ENCODE peak calls at places on chromosomes 12 and 14, in six cellular contexts. N is dorsolateral prefrontal cortex, Q is H4, G is endothelial cell, W is GM03348, P is NCI-H2227 treated with DMSO at 0.1 percent for 48 hours. Z is an unnamed sample.
A peak's percentile ranks its signal among the peaks of the same experiment; 100 is the strongest.

GRCh38 chr12:82593901-82594396 is 92.8 kb upstream of the TMTC2 start:
- DNase-seq in W (no peak), N (no peak), P (no peak), Q (no peak), G (no peak), Z (peak; percentile 37)

GRCh38 chr12:66648336-66648735 is 30.5 kb downstream of the GRIP1 start:
- DNase-seq in W (no peak), Q (no peak), G (no peak), P (no peak), N (no peak), Z (no peak)

GRCh38 chr14:103534576-103535061 is 5.6 kb downstream of the TRMT61A start:
- DNase-seq in P (no peak), N (peak; percentile 63), G (no peak), W (no peak), Q (no peak), Z (no peak)

GRCh38 chr14:50321009-50321660 is 9.0 kb downstream of the DMAC2L start:
- DNase-seq in P (peak; percentile 93), W (peak; percentile 79), N (peak; percentile 69), Q (peak; percentile 91), G (peak; percentile 54), Z (peak; percentile 96)

GRCh38 chr14:104436741-104437701 is 142.5 kb upstream of the C14orf180 start:
- DNase-seq in P (peak; percentile 19), N (no peak), W (peak; percentile 10), Q (no peak), G (no peak), Z (no peak)

GRCh38 chr12:58920102-58920955 is at the start of gene LRIG3:
- DNase-seq in W (peak; percentile 96), P (no peak), Q (peak; percentile 82), G (peak; percentile 89), N (peak; percentile 31), Z (peak; percentile 81)

GRCh38 chr12:663293-663871 is at the start of gene NINJ2:
- DNase-seq in W (peak; percentile 57), N (no peak), G (no peak), Q (no peak), P (no peak), Z (no peak)

GRCh38 chr14:50985124-50985815 is 41.0 kb upstream of the PYGL start:
- DNase-seq in Q (no peak), P (no peak), G (no peak), N (no peak), W (no peak), Z (peak; percentile 38)

GRCh38 chr12:124152733-124153132 is 142.2 kb upstream of the RFLNA start:
- DNase-seq in G (no peak), N (no peak), W (peak; percentile 33), P (no peak), Q (no peak), Z (no peak)

GRCh38 chr12:110248096-110248447 is 33.0 kb upstream of the ATP2A2 start:
- DNase-seq in G (no peak), W (no peak), Q (no peak), P (no peak), N (no peak), Z (no peak)

GRCh38 chr12:65720136-65720535 is 104.1 kb upstream of the HMGA2 start:
- DNase-seq in W (no peak), P (no peak), N (no peak), G (no peak), Q (peak; percentile 58), Z (no peak)

GRCh38 chr12:119803391-119803791 is 73.7 kb downstream of the CIT start:
- DNase-seq in W (peak; percentile 80), G (peak; percentile 36), P (peak; percentile 34), N (peak; percentile 71), Q (no peak), Z (peak; percentile 53)

GRCh38 chr14:24890716-24891115 is 159.2 kb downstream of the STXBP6 start:
- DNase-seq in Q (no peak), W (no peak), N (no peak), G (no peak), P (no peak), Z (no peak)

GRCh38 chr14:50937325-50937724 is 7.0 kb downstream of the PYGL start:
- DNase-seq in P (no peak), G (no peak), W (peak; percentile 59), Q (no peak), N (no peak), Z (no peak)

GRCh38 chr12:31832740-31833540 is 104.1 kb upstream of the AMN1 start:
- DNase-seq in W (no peak), N (no peak), Q (no peak), G (no peak), P (no peak), Z (no peak)

GRCh38 chr12:93390565-93391297 is 13.0 kb downstream of the NUDT4 start:
- DNase-seq in G (no peak), Q (no peak), N (no peak), W (no peak), P (no peak), Z (no peak)

GRCh38 chr12:30985814-30986452 is 59.4 kb downstream of the TSPAN11 start:
- DNase-seq in P (no peak), Q (peak; percentile 32), N (peak; percentile 76), G (peak; percentile 79), W (peak; percentile 91), Z (peak; percentile 52)

GRCh38 chr14:20855652-20856291 is 35.4 kb upstream of the RNASE3 start:
- DNase-seq in G (peak; percentile 65), P (peak; percentile 10), Q (peak; percentile 71), W (peak; percentile 73), N (peak; percentile 17), Z (peak; percentile 67)

GRCh38 chr14:76175942-76176341 is 24.2 kb downstream of the GPATCH2L start:
- DNase-seq in Q (no peak), W (no peak), P (no peak), N (no peak), G (no peak), Z (no peak)

GRCh38 chr14:49598479-49599301 is at the start of gene LRR1:
- DNase-seq in P (peak; percentile 89), W (peak; percentile 87), Q (peak; percentile 71), G (peak; percentile 89), N (peak; percentile 84), Z (peak; percentile 78)

GRCh38 chr14:54338696-54339317 is 58.0 kb upstream of the CDKN3 start:
- DNase-seq in W (peak; percentile 38), G (peak; percentile 37), Q (peak; percentile 70), N (no peak), P (peak; percentile 31), Z (no peak)

GRCh38 chr12:62781136-62781880 is 153.6 kb downstream of the PPM1H start:
- DNase-seq in N (no peak), Q (no peak), G (no peak), W (no peak), P (no peak), Z (no peak)

GRCh38 chr12:18239561-18239960 is 21.8 kb upstream of the PIK3C2G start:
- DNase-seq in W (no peak), N (no peak), Q (no peak), G (no peak), P (no peak), Z (no peak)

GRCh38 chr12:77007476-77007875 is 57.9 kb downstream of the E2F7 start:
- DNase-seq in G (no peak), P (no peak), N (no peak), W (peak; percentile 45), Q (no peak), Z (no peak)

GRCh38 chr14:102574840-102575478 is 17.5 kb upstream of the RCOR1 start:
- DNase-seq in P (no peak), W (no peak), G (no peak), N (no peak), Q (no peak), Z (no peak)

GRCh38 chr14:39181693-39182047 is 6.6 kb downstream of the PNN start:
- DNase-seq in G (no peak), N (no peak), W (no peak), P (no peak), Q (no peak), Z (no peak)

GRCh38 chr12:113724703-113725556 is 241.2 kb downstream of the RBM19 start:
- DNase-seq in P (no peak), N (peak; percentile 14), Q (no peak), W (no peak), G (no peak), Z (no peak)

GRCh38 chr14:29528889-29529288 is 398.8 kb downstream of the PRKD1 start:
- DNase-seq in N (no peak), G (no peak), P (no peak), W (no peak), Q (no peak), Z (peak; percentile 29)

GRCh38 chr12:12720052-12720451 is 2.9 kb downstream of the CDKN1B start:
- DNase-seq in P (no peak), W (no peak), G (no peak), N (no peak), Q (no peak), Z (no peak)

GRCh38 chr12:100796616-100797015 is 2.0 kb downstream of the ANO4 start:
- DNase-seq in P (no peak), Q (no peak), G (no peak), N (no peak), W (no peak), Z (no peak)

GRCh38 chr14:84468153-84468552 is 1061.8 kb upstream of the FLRT2 start:
- DNase-seq in W (no peak), N (no peak), G (no peak), Q (no peak), P (no peak), Z (no peak)

GRCh38 chr12:132600048-132601032 is 10.0 kb downstream of the LRCOL1 start:
- DNase-seq in N (peak; percentile 42), P (no peak), G (peak; percentile 74), Q (peak; percentile 60), W (peak; percentile 92), Z (peak; percentile 9)

GRCh38 chr14:71952381-71953363 is 20.4 kb downstream of the RGS6 start:
- DNase-seq in G (no peak), Q (no peak), N (no peak), W (no peak), P (no peak), Z (no peak)